ENCODE peak calls at places on chromosomes 16 and 17, in five cellular contexts. One of them, this sample, is unnamed.

GRCh38 chr17:51819341-51819740 is 339.2 kb downstream of the CA10 start:
- DNase-seq in GM23248: no peak
- DNase-seq in neural progenitor cell: no peak
- DNase-seq in OCI-LY7: no peak
- DNase-seq in SK-N-SH: no peak
- DNase-seq in this sample: no peak

GRCh38 chr16:1991135-1991551 is 1.4 kb downstream of the SYNGR3 start:
- DNase-seq in GM23248: no peak
- DNase-seq in neural progenitor cell: no peak
- DNase-seq in OCI-LY7: peak
- DNase-seq in SK-N-SH: no peak
- DNase-seq in this sample: no peak

GRCh38 chr17:41544497-41544896 is 16.4 kb upstream of the KRT19 start:
- DNase-seq in GM23248: no peak
- DNase-seq in neural progenitor cell: peak
- DNase-seq in OCI-LY7: no peak
- DNase-seq in SK-N-SH: peak
- DNase-seq in this sample: peak

GRCh38 chr16:49857423-49858181 is 1.7 kb upstream of the ZNF423 start:
- DNase-seq in GM23248: peak
- DNase-seq in neural progenitor cell: peak
- DNase-seq in OCI-LY7: peak
- DNase-seq in SK-N-SH: peak
- DNase-seq in this sample: peak

GRCh38 chr17:68349157-68349556 is 57.9 kb downstream of the ARSG start:
- DNase-seq in GM23248: no peak
- DNase-seq in neural progenitor cell: no peak
- DNase-seq in OCI-LY7: no peak
- DNase-seq in SK-N-SH: no peak
- DNase-seq in this sample: no peak

GRCh38 chr17:60327122-60327869 is 64.6 kb downstream of the USP32 start:
- DNase-seq in GM23248: no peak
- DNase-seq in neural progenitor cell: peak
- DNase-seq in OCI-LY7: no peak
- DNase-seq in SK-N-SH: peak
- DNase-seq in this sample: no peak

GRCh38 chr16:66954097-66954659 is 6.9 kb upstream of the CES3 start:
- DNase-seq in GM23248: peak
- DNase-seq in neural progenitor cell: peak
- DNase-seq in OCI-LY7: peak
- DNase-seq in SK-N-SH: peak
- DNase-seq in this sample: peak

GRCh38 chr16:83606486-83607030 is 201.2 kb upstream of the HSBP1 start:
- DNase-seq in GM23248: no peak
- DNase-seq in neural progenitor cell: no peak
- DNase-seq in OCI-LY7: peak
- DNase-seq in SK-N-SH: no peak
- DNase-seq in this sample: peak

GRCh38 chr17:18256351-18256750 is 2.2 kb downstream of the FLII start:
- DNase-seq in GM23248: no peak
- DNase-seq in neural progenitor cell: no peak
- DNase-seq in OCI-LY7: no peak
- DNase-seq in SK-N-SH: no peak
- DNase-seq in this sample: no peak

GRCh38 chr17:70906808-70907207 is 737.5 kb downstream of the KCNJ2 start:
- DNase-seq in GM23248: peak
- DNase-seq in neural progenitor cell: peak
- DNase-seq in OCI-LY7: no peak
- DNase-seq in SK-N-SH: peak
- DNase-seq in this sample: no peak

GRCh38 chr17:12386240-12386639 is 279.4 kb upstream of the MYOCD start:
- DNase-seq in GM23248: no peak
- DNase-seq in neural progenitor cell: no peak
- DNase-seq in OCI-LY7: no peak
- DNase-seq in SK-N-SH: no peak
- DNase-seq in this sample: no peak

GRCh38 chr17:3594056-3594810 is 15.0 kb downstream of the TRPV1 start:
- DNase-seq in GM23248: no peak
- DNase-seq in neural progenitor cell: no peak
- DNase-seq in OCI-LY7: no peak
- DNase-seq in SK-N-SH: peak
- DNase-seq in this sample: no peak

GRCh38 chr17:49249292-49249794 is 18.8 kb upstream of the PHOSPHO1 start:
- DNase-seq in GM23248: peak
- DNase-seq in neural progenitor cell: no peak
- DNase-seq in OCI-LY7: no peak
- DNase-seq in SK-N-SH: no peak
- DNase-seq in this sample: no peak

GRCh38 chr17:65259281-65259680 is 122.1 kb downstream of the RGS9 start:
- DNase-seq in GM23248: no peak
- DNase-seq in neural progenitor cell: no peak
- DNase-seq in OCI-LY7: no peak
- DNase-seq in SK-N-SH: no peak
- DNase-seq in this sample: no peak

GRCh38 chr17:69608808-69609494 is 194.5 kb downstream of the MAP2K6 start:
- DNase-seq in GM23248: peak
- DNase-seq in neural progenitor cell: no peak
- DNase-seq in OCI-LY7: no peak
- DNase-seq in SK-N-SH: no peak
- DNase-seq in this sample: peak

GRCh38 chr17:74520790-74521480 is 10.3 kb downstream of the CD300LB start:
- DNase-seq in GM23248: peak
- DNase-seq in neural progenitor cell: no peak
- DNase-seq in OCI-LY7: no peak
- DNase-seq in SK-N-SH: no peak
- DNase-seq in this sample: no peak

GRCh38 chr16:87575027-87575804 is 27.1 kb upstream of the JPH3 start:
- DNase-seq in GM23248: no peak
- DNase-seq in neural progenitor cell: peak
- DNase-seq in OCI-LY7: no peak
- DNase-seq in SK-N-SH: no peak
- DNase-seq in this sample: no peak

GRCh38 chr16:12259258-12259657 is 282.7 kb downstream of the SNX29 start:
- DNase-seq in GM23248: no peak
- DNase-seq in neural progenitor cell: no peak
- DNase-seq in OCI-LY7: no peak
- DNase-seq in SK-N-SH: no peak
- DNase-seq in this sample: no peak

GRCh38 chr17:50677851-50678375 is 29.8 kb downstream of the ANKRD40 start:
- DNase-seq in GM23248: no peak
- DNase-seq in neural progenitor cell: no peak
- DNase-seq in OCI-LY7: no peak
- DNase-seq in SK-N-SH: no peak
- DNase-seq in this sample: no peak

GRCh38 chr16:83473109-83473508 is 334.7 kb upstream of the HSBP1 start:
- DNase-seq in GM23248: peak
- DNase-seq in neural progenitor cell: no peak
- DNase-seq in OCI-LY7: no peak
- DNase-seq in SK-N-SH: no peak
- DNase-seq in this sample: peak

GRCh38 chr17:81509048-81509686 is 3.4 kb downstream of the ACTG1 start:
- DNase-seq in GM23248: peak
- DNase-seq in neural progenitor cell: no peak
- DNase-seq in OCI-LY7: peak
- DNase-seq in SK-N-SH: no peak
- DNase-seq in this sample: no peak

GRCh38 chr17:81510524-81510797 is 2.1 kb downstream of the ACTG1 start:
- DNase-seq in GM23248: no peak
- DNase-seq in neural progenitor cell: no peak
- DNase-seq in OCI-LY7: no peak
- DNase-seq in SK-N-SH: no peak
- DNase-seq in this sample: no peak

GRCh38 chr17:81510798-81511549 is 1.6 kb downstream of the ACTG1 start:
- DNase-seq in GM23248: peak
- DNase-seq in neural progenitor cell: no peak
- DNase-seq in OCI-LY7: peak
- DNase-seq in SK-N-SH: no peak
- DNase-seq in this sample: no peak

GRCh38 chr17:81508639-81509047 is 4.0 kb downstream of the ACTG1 start:
- DNase-seq in GM23248: peak
- DNase-seq in neural progenitor cell: no peak
- DNase-seq in OCI-LY7: peak
- DNase-seq in SK-N-SH: no peak
- DNase-seq in this sample: no peak

DNA sequence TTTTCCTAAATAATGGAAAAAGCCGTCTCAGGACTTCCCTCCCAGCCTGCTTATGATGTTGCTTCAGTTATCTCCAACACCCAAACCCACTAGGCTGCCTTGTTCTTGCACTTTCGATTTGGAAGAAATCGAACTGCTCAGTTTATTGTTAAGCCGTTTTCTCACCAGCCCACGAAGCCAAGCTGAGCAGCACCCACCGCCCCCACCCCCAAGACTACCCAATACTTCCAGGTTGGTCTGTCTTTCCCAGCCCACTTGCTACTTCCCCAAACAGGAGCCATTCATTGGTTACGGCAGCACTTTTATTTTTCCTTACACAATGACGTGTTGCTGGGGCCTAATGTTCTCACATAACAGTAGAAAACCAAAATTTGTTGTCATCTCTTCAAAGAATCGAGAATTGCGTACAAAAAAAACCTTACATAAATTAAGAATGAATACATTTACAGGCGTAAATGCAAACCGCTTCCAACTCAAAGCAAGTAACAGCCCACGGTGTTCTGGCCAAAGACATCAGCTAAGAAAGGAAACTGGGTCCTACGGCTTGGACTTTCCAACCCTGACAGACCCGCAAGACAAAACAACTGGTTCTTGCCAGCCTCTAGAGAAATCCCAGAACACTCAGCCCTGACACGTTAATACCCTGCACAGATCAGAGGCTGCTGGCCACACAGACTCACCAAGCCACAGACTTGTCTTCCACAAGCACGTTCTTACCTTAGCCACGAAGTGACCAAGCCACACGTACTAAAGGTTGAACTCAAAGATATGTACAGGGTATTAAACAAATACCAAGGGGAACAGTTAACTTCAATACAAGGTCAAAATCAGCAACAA is 2.7 kb downstream of the ACTG1 start:
- DNase-seq in GM23248: peak
- DNase-seq in neural progenitor cell: no peak
- DNase-seq in OCI-LY7: peak
- DNase-seq in SK-N-SH: no peak
- DNase-seq in this sample: no peak
- TF ChIP-seq EZH2phosphoT487 in GM23248: no peak
- TF ChIP-seq EZH2phosphoT487 in neural progenitor cell: no peak
- TF ChIP-seq EZH2phosphoT487 in OCI-LY7: no peak
- TF ChIP-seq EZH2phosphoT487 in SK-N-SH: no peak
- TF ChIP-seq EZH2phosphoT487 in this sample: no peak

DNA sequence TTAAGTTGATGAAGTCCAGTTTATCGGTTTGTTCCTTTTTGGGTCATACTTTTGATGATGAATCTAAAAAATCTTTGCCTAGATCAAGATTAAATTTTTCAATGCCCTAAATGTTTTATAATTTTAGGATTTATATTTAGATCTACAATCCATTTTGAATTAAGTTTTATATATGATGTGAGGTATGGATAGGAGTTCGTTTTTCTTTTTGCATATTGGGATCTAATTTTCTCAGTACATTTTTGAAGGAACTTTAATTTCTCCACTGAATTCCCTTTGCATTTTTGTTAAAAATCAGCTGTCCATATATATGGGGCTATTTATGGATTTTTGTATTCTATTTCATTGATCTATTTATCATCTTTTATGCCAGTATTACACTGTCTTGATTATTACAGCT is 125.5 kb upstream of the HS3ST2 start:
- DNase-seq in GM23248: no peak
- DNase-seq in neural progenitor cell: no peak
- DNase-seq in OCI-LY7: no peak
- DNase-seq in SK-N-SH: no peak
- DNase-seq in this sample: no peak
- H3K4me3 ChIP-seq in GM23248: no peak
- H3K4me3 ChIP-seq in neural progenitor cell: no peak
- H3K4me3 ChIP-seq in OCI-LY7: no peak
- H3K4me3 ChIP-seq in SK-N-SH: no peak
- H3K4me3 ChIP-seq in this sample: no peak

GRCh38 chr16:71440669-71441347 is 1.0 kb downstream of the TLE7 start:
- DNase-seq in GM23248: no peak
- DNase-seq in neural progenitor cell: peak
- DNase-seq in OCI-LY7: no peak
- DNase-seq in SK-N-SH: peak
- DNase-seq in this sample: no peak

GRCh38 chr16:71443714-71444113 is 1.9 kb upstream of the TLE7 start:
- DNase-seq in GM23248: no peak
- DNase-seq in neural progenitor cell: no peak
- DNase-seq in OCI-LY7: no peak
- DNase-seq in SK-N-SH: no peak
- DNase-seq in this sample: no peak

GRCh38 chr16:71442041-71442440 is at the start of gene TLE7:
- DNase-seq in GM23248: no peak
- DNase-seq in neural progenitor cell: no peak
- DNase-seq in OCI-LY7: no peak
- DNase-seq in SK-N-SH: no peak
- DNase-seq in this sample: no peak

GRCh38 chr16:71439531-71439930 is 2.3 kb downstream of the TLE7 start:
- DNase-seq in GM23248: peak
- DNase-seq in neural progenitor cell: no peak
- DNase-seq in OCI-LY7: no peak
- DNase-seq in SK-N-SH: no peak
- DNase-seq in this sample: no peak

GRCh38 chr16:71441348-71441781 is 489 bp downstream of the TLE7 start:
- DNase-seq in GM23248: no peak
- DNase-seq in neural progenitor cell: no peak
- DNase-seq in OCI-LY7: no peak
- DNase-seq in SK-N-SH: peak
- DNase-seq in this sample: no peak
- TF ChIP-seq EZH2phosphoT487 in GM23248: no peak
- TF ChIP-seq EZH2phosphoT487 in neural progenitor cell: no peak
- TF ChIP-seq EZH2phosphoT487 in OCI-LY7: no peak
- TF ChIP-seq EZH2phosphoT487 in SK-N-SH: no peak
- TF ChIP-seq EZH2phosphoT487 in this sample: no peak

GRCh38 chr16:56708821-56709685 is 20.9 kb upstream of the NUP93 start:
- DNase-seq in GM23248: no peak
- DNase-seq in neural progenitor cell: no peak
- DNase-seq in OCI-LY7: peak
- DNase-seq in SK-N-SH: peak
- DNase-seq in this sample: no peak
- H3K4me3 ChIP-seq in GM23248: no peak
- H3K4me3 ChIP-seq in neural progenitor cell: no peak
- H3K4me3 ChIP-seq in OCI-LY7: peak
- H3K4me3 ChIP-seq in SK-N-SH: no peak
- H3K4me3 ChIP-seq in this sample: no peak

DNA sequence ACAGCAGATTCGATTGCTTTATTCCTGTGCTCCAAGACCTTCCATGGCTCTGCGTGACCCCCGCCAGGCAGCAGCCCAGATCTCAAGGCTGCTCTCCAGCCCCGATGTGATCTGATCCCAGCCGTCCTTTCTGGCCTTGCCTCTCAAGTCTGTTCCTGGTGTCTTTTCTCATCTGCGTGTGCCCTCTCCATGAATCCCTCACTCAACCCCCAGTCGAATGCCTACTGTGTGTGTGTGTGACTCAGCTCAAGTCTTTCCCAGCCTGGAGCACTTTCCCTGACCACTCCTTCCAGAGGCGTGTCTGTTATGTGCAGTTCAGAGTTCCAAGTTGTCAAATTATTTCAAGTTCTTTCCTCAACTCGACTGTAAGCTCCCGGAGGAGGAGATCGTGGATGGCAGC is 64.0 kb downstream of the MRM1 start:
- DNase-seq in GM23248: no peak
- DNase-seq in neural progenitor cell: no peak
- DNase-seq in OCI-LY7: no peak
- DNase-seq in SK-N-SH: no peak
- DNase-seq in this sample: peak
- TF ChIP-seq EZH2phosphoT487 in GM23248: no peak
- TF ChIP-seq EZH2phosphoT487 in neural progenitor cell: no peak
- TF ChIP-seq EZH2phosphoT487 in OCI-LY7: no peak
- TF ChIP-seq EZH2phosphoT487 in SK-N-SH: no peak
- TF ChIP-seq EZH2phosphoT487 in this sample: no peak

This sample was measured in hepatocyte.